ENCODE peak calls at places on chromosomes 13 and 19, in seven cellular contexts. P is K562, M is brain microvascular endothelial cell, Y is body of pancreas, X is Calu3, E is fibroblast of pulmonary artery, O is PC-3. C is an unnamed sample.

GRCh38 chr19:2775556-2776430 is 7.3 kb downstream of the SGTA start:
- DNase-seq in O (no peak), M (peak), P (peak), Y (peak), E (peak), X (no peak), C (no peak)

GRCh38 chr19:45515081-45515624 is 7.9 kb downstream of the VASP start:
- DNase-seq in X (no peak), Y (no peak), O (no peak), P (peak), E (no peak), M (no peak), C (no peak)

GRCh38 chr19:1252221-1252817 is 3.9 kb downstream of the MIDN start:
- DNase-seq in M (peak), Y (peak), X (peak), O (peak), P (peak), E (peak), C (peak)

GRCh38 chr19:46990998-46991676 is 28.5 kb upstream of the NPAS1 start:
- DNase-seq in O (peak), M (peak), Y (peak), P (peak), E (peak), X (peak), C (peak)

GRCh38 chr13:67736646-67737420 is 506.7 kb upstream of the PCDH9 start:
- DNase-seq in E (peak), P (peak), X (no peak), M (peak), O (peak), Y (peak), C (peak)

GRCh38 chr19:33446156-33446917 is 72.8 kb downstream of the CEBPG start:
- DNase-seq in X (no peak), M (no peak), Y (no peak), E (no peak), O (no peak), P (no peak), C (no peak)

GRCh38 chr13:20231839-20232555 is at the start of gene GJB6:
- DNase-seq in M (no peak), O (no peak), P (no peak), E (no peak), Y (peak), X (peak), C (no peak)

GRCh38 chr13:29548722-29549446 is 46.6 kb downstream of the SLC7A1 start:
- DNase-seq in M (peak), E (peak), Y (peak), X (peak), P (peak), O (no peak), C (no peak)

GRCh38 chr13:57311009-57311586 is 144.1 kb downstream of the PRR20E start:
- DNase-seq in Y (no peak), P (no peak), X (no peak), M (no peak), O (no peak), E (no peak), C (no peak)
- TF ChIP-seq CTCF in Y (no peak), P (no peak), X (no peak), M (no peak), O (no peak), E (no peak), C (no peak)

DNA sequence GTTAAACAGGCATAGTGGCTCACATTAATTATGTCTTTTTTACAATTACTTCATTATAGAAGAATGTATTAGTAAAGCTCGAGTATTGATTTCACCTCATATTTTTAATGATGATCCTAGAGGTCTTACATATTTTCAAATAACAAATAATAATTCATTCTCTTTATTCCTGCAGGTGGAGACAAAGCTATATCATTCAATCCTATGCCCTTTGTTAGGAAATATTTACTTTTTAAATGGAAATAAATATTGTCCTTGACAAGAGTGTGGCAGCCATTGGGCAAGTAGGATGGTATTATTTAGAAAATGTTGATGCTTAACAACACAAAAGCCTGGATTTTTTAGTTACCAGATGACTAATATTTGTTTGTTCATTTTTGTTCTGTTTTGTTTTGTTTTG is 127.6 kb downstream of the COG6 start:
- DNase-seq in X (no peak), O (peak), E (peak), M (no peak), P (no peak), Y (no peak), C (peak)
- TF ChIP-seq CTCF in X (no peak), O (peak), E (peak), M (no peak), P (no peak), Y (no peak), C (peak)

GRCh38 chr13:53126803-53127202 is 98.2 kb downstream of the OLFM4 start:
- DNase-seq in Y (peak), E (peak), M (no peak), P (no peak), O (no peak), X (no peak), C (no peak)

GRCh38 chr13:53123536-53123935 is 94.9 kb downstream of the OLFM4 start:
- DNase-seq in O (no peak), M (no peak), Y (no peak), X (no peak), P (no peak), E (no peak), C (no peak)

GRCh38 chr13:53121131-53121773 is 92.6 kb downstream of the OLFM4 start:
- DNase-seq in Y (no peak), M (no peak), E (no peak), P (no peak), X (no peak), O (no peak), C (no peak)

GRCh38 chr13:53124568-53125094 is 96.0 kb downstream of the OLFM4 start:
- DNase-seq in X (no peak), P (no peak), Y (no peak), M (no peak), O (no peak), E (no peak), C (no peak)

DNA sequence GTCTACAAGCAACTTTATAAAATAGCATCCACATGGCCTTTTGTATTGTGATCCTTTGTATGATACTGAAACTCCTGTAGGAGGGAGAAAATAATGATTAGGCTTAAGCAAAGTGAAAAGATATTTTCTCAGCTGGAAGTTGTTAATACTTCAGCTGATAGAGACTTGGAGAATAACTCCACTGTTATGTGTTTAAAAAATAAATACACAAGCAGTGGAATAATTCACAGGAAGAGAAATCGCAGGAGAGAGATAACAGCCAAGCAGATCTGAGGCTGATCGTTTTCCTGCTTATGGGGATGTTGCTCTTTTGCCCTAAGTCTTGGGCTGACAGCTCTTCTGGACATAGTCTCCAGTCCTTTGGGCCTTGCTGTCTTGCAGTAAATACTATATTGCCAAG is 93.3 kb downstream of the OLFM4 start:
- DNase-seq in O (no peak), M (no peak), P (no peak), E (no peak), X (no peak), Y (no peak), C (no peak)
- TF ChIP-seq CTCF in O (no peak), M (no peak), P (no peak), E (no peak), X (no peak), Y (no peak), C (no peak)

GRCh38 chr13:99766641-99767045 is 204.9 kb downstream of the ZIC5 start:
- DNase-seq in E (no peak), O (no peak), X (no peak), Y (no peak), P (no peak), M (peak), C (peak)
- TF ChIP-seq CTCF in E (no peak), O (no peak), X (no peak), Y (no peak), P (peak), M (peak), C (no peak)

GRCh38 chr13:87680298-87680697 is 9.1 kb downstream of the SLITRK5 start:
- DNase-seq in O (peak), X (peak), M (no peak), P (no peak), Y (no peak), E (no peak), C (peak)
- TF ChIP-seq CTCF in O (peak), X (no peak), M (no peak), P (no peak), Y (no peak), E (no peak), C (peak)

GRCh38 chr13:36086117-36086516 is 45.1 kb downstream of the DCLK1 start:
- DNase-seq in E (no peak), P (no peak), Y (no peak), X (no peak), O (no peak), M (no peak), C (no peak)
- TF ChIP-seq CTCF in E (no peak), P (no peak), Y (no peak), X (no peak), O (no peak), M (peak), C (no peak)

GRCh38 chr13:93805736-93806135 is 579.1 kb downstream of the GPC6 start:
- DNase-seq in M (no peak), O (no peak), X (no peak), Y (no peak), E (no peak), P (no peak), C (no peak)
- TF ChIP-seq CTCF in M (no peak), O (no peak), X (no peak), Y (no peak), E (no peak), P (no peak), C (no peak)

GRCh38 chr19:17070912-17071311 is 4.3 kb downstream of the HAUS8 start:
- DNase-seq in X (no peak), E (no peak), M (no peak), O (no peak), P (no peak), Y (no peak), C (no peak)

GRCh38 chr19:17074628-17075034 is 621 bp downstream of the HAUS8 start:
- DNase-seq in P (no peak), O (no peak), E (no peak), M (no peak), Y (no peak), X (peak), C (no peak)

GRCh38 chr19:17073869-17074627 is 1.2 kb downstream of the HAUS8 start:
- DNase-seq in O (no peak), X (no peak), P (peak), Y (no peak), M (no peak), E (no peak), C (no peak)

GRCh38 chr19:17070421-17070820 is 4.8 kb downstream of the HAUS8 start:
- DNase-seq in O (no peak), X (no peak), Y (no peak), M (no peak), P (no peak), E (no peak), C (no peak)

GRCh38 chr19:17069249-17069648 is 6.0 kb downstream of the HAUS8 start:
- DNase-seq in P (no peak), O (no peak), X (no peak), E (no peak), Y (no peak), M (no peak), C (no peak)
- TF ChIP-seq CTCF in P (no peak), O (no peak), X (no peak), E (no peak), Y (no peak), M (peak), C (no peak)

GRCh38 chr19:48085077-48085476 is 25.5 kb downstream of the PLA2G4C start:
- DNase-seq in E (no peak), O (no peak), Y (no peak), X (no peak), M (no peak), P (no peak), C (no peak)

GRCh38 chr19:48090281-48090802 is 20.3 kb downstream of the PLA2G4C start:
- DNase-seq in P (no peak), X (no peak), M (no peak), O (no peak), E (no peak), Y (no peak), C (no peak)

GRCh38 chr19:48085904-48086864 is 24.4 kb downstream of the PLA2G4C start:
- DNase-seq in Y (no peak), M (no peak), P (no peak), X (no peak), O (no peak), E (no peak), C (no peak)
- TF ChIP-seq CTCF in Y (no peak), M (peak), P (peak), X (no peak), O (peak), E (no peak), C (no peak)

DNA sequence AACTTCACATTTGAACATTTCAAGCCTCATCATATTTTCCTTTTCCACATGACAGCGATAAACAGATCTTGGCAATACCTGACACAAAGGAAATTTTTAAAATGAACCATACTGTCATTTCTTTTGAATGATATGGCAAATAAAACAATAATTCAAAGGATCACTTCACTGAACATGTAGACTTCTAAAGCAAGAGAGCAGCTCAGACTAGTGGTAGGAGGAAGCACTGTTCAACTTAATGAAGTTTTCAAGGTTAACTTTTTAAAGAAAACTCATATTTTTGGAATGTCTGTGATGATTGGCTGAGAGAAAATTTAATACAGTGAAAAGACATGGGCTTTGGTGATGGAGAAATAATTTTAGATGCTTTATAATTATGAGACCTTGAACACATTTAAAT is 198.0 kb downstream of the OXGR1 start:
- DNase-seq in P (no peak), E (peak), X (no peak), Y (no peak), M (no peak), O (peak), C (no peak)
- TF ChIP-seq CTCF in P (no peak), E (peak), X (no peak), Y (no peak), M (peak), O (peak), C (peak)

C was measured in MCF 10A.